ENCODE peak calls at places on chromosomes 2 and 18, in four cellular contexts. V is K562, H is HepG2, Z is GM12878. T is an unnamed sample.
A peak's percentile ranks its signal among the peaks of the same experiment; 100 is the strongest.

GRCh38 chr18:12011962-12012549 is 30.7 kb downstream of the IMPA2 start:
- DNase-seq in Z (no peak), V (no peak), H (no peak), T (no peak)

GRCh38 chr2:136134126-136134525 is 16.2 kb upstream of the CXCR4 start:
- DNase-seq in Z (no peak), V (no peak), H (no peak), T (no peak)

GRCh38 chr2:118046628-118047210 is 32.8 kb upstream of the CCDC93 start:
- DNase-seq in Z (no peak), H (peak; percentile 42), V (peak; percentile 15), T (no peak)

GRCh38 chr2:201507725-201508124 is 56.2 kb downstream of the STRADB start:
- DNase-seq in H (no peak), V (no peak), Z (no peak), T (no peak)

GRCh38 chr2:42914314-42914713 is 121.9 kb upstream of the HAAO start:
- DNase-seq in V (no peak), H (no peak), Z (no peak), T (no peak)

GRCh38 chr2:163794635-163795034 is 58.8 kb upstream of the FIGN start:
- DNase-seq in Z (no peak), H (no peak), V (no peak), T (no peak)

GRCh38 chr2:96138146-96139145 is at the start of gene ASTL:
- DNase-seq in Z (no peak), H (peak; percentile 56), V (peak; percentile 52), T (peak; percentile 92)

GRCh38 chr18:63850636-63851035 is 36.9 kb upstream of the SERPINB2 start:
- DNase-seq in H (no peak), Z (no peak), V (no peak), T (no peak)

GRCh38 chr18:51196811-51197660 is 445 bp downstream of the MEX3C start:
- DNase-seq in V (peak; percentile 39), Z (no peak), H (no peak), T (peak; percentile 30)

GRCh38 chr2:29446852-29447251 is 331.6 kb downstream of the CLIP4 start:
- DNase-seq in V (no peak), Z (no peak), H (no peak), T (no peak)

GRCh38 chr2:148882051-148882450 is 7.0 kb downstream of the KIF5C start:
- DNase-seq in Z (no peak), V (no peak), H (peak; percentile 22), T (no peak)

GRCh38 chr18:79606621-79607331 is 72.8 kb upstream of the CTDP1 start:
- DNase-seq in Z (no peak), V (no peak), H (no peak), T (no peak)

GRCh38 chr2:68125821-68126220 is 31.9 kb upstream of the PNO1 start:
- DNase-seq in Z (no peak), V (no peak), H (no peak), T (no peak)

GRCh38 chr2:176096986-176097819 is 2.4 kb upstream of the HOXD12 start:
- DNase-seq in Z (no peak), H (peak; percentile 64), V (peak; percentile 86), T (peak; percentile 93)

GRCh38 chr2:127103243-127104165 is 3.5 kb downstream of the BIN1 start:
- DNase-seq in Z (no peak), H (no peak), V (no peak), T (peak; percentile 2)

GRCh38 chr18:2978208-2978607 is 34.7 kb downstream of the LPIN2 start:
- DNase-seq in H (no peak), Z (no peak), V (no peak), T (no peak)

GRCh38 chr2:118112771-118113334 is 24.6 kb downstream of the INSIG2 start:
- DNase-seq in V (no peak), H (peak; percentile 52), Z (no peak), T (no peak)

GRCh38 chr2:148899638-148900318 is 24.8 kb downstream of the KIF5C start:
- DNase-seq in V (no peak), H (no peak), Z (no peak), T (no peak)

GRCh38 chr2:112149866-112150435 is 11.8 kb downstream of the FBLN7 start:
- DNase-seq in V (no peak), Z (no peak), H (no peak), T (no peak)

GRCh38 chr2:99336780-99337163 is 417 bp upstream of the EIF5B start:
- DNase-seq in Z (no peak), V (no peak), H (no peak), T (no peak)

GRCh38 chr2:72162574-72162973 is 14.9 kb upstream of the CYP26B1 start:
- DNase-seq in Z (no peak), H (no peak), V (no peak), T (no peak)

GRCh38 chr2:222655406-222655747 is 515 bp downstream of the FARSB start:
- DNase-seq in Z (no peak), H (no peak), V (peak; percentile 18), T (no peak)

GRCh38 chr2:112583497-112584133 is 794 bp upstream of the CHCHD5 start:
- DNase-seq in V (peak; percentile 50), H (peak; percentile 75), Z (no peak), T (no peak)

GRCh38 chr2:169734172-169734847 is 678 bp downstream of the KLHL23 start:
- DNase-seq in Z (no peak), H (no peak), V (peak; percentile 74), T (peak; percentile 55)

GRCh38 chr2:157471078-157471477 is 27.2 kb upstream of the CYTIP start:
- DNase-seq in V (no peak), H (no peak), Z (no peak), T (no peak)

GRCh38 chr2:121297217-121297830 is 12.3 kb upstream of the TFCP2L1 start:
- DNase-seq in H (peak; percentile 41), V (peak; percentile 53), Z (no peak), T (peak; percentile 65)

GRCh38 chr2:112345030-112346027 is 69.9 kb downstream of the ZC3H6 start:
- DNase-seq in H (peak; percentile 20), Z (no peak), V (peak; percentile 17), T (no peak)

GRCh38 chr18:70781860-70782453 is 493.1 kb downstream of the SOCS6 start:
- DNase-seq in H (peak; percentile 27), Z (peak; percentile 15), V (peak; percentile 16), T (peak; percentile 37)

GRCh38 chr2:32485399-32485798 is 128.6 kb downstream of the BIRC6 start:
- DNase-seq in H (no peak), Z (no peak), V (no peak), T (no peak)

GRCh38 chr2:11234309-11234708 is 79.0 kb downstream of the SLC66A3 start:
- DNase-seq in Z (no peak), V (no peak), H (no peak), T (no peak)

GRCh38 chr2:207558106-207558505 is 28.3 kb downstream of the CREB1 start:
- DNase-seq in Z (no peak), V (no peak), H (no peak), T (no peak)

GRCh38 chr2:30481323-30481800 is 34.3 kb downstream of the LCLAT1 start:
- DNase-seq in V (no peak), H (no peak), Z (no peak), T (no peak)

GRCh38 chr2:11495844-11496271 is 29.9 kb upstream of the E2F6 start:
- DNase-seq in Z (no peak), H (no peak), V (no peak), T (peak; percentile 31)

GRCh38 chr2:75641587-75641986 is 5.0 kb upstream of the MRPL19 start:
- DNase-seq in V (no peak), Z (no peak), H (no peak), T (no peak)

GRCh38 chr2:39725401-39725800 is 53.7 kb downstream of the THUMPD2 start:
- DNase-seq in Z (no peak), V (no peak), H (no peak), T (no peak)

GRCh38 chr2:39731546-39731945 is 47.5 kb downstream of the THUMPD2 start:
- DNase-seq in H (no peak), Z (no peak), V (no peak), T (no peak)

GRCh38 chr2:39730276-39730675 is 48.8 kb downstream of the THUMPD2 start:
- DNase-seq in H (no peak), V (no peak), Z (no peak), T (no peak)

GRCh38 chr2:39730685-39731302 is 48.3 kb downstream of the THUMPD2 start:
- DNase-seq in V (peak; percentile 20), Z (no peak), H (peak; percentile 60), T (no peak)

GRCh38 chr2:39728941-39729351 is 50.1 kb downstream of the THUMPD2 start:
- DNase-seq in H (peak; percentile 58), Z (no peak), V (peak; percentile 42), T (peak; percentile 63)
- TF ChIP-seq CREM in H (no peak), Z (no peak), V (no peak), T (no peak)

DNA sequence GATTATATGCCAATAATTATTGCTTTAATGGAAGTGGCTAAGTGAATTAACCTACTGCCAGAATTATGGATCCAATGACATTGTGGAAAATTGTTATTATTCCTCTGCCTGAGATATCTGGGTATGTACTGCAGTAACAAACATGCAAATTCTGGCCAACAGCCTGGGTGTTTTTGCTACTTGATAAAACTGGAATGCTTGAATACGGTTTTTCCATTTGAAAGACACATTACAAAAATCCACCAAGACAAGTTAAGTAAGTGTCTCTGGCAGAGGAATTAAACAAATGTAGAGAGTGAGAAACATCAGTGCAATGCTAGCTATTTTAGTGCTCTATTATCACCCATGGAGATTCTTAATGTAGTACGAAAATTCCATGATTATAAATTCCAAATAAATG is 312.4 kb upstream of the MEIS1 start:
- DNase-seq in H (no peak), V (no peak), Z (no peak), T (no peak)
- TF ChIP-seq CREM in H (no peak), V (no peak), Z (no peak), T (no peak)

GRCh38 chr2:200405599-200406298 is 99.3 kb downstream of the SPATS2L start:
- DNase-seq in H (peak; percentile 99), V (peak; percentile 33), Z (no peak), T (no peak)
- TF ChIP-seq CREM in H (no peak), V (peak; percentile 32), Z (no peak), T (no peak)

DNA sequence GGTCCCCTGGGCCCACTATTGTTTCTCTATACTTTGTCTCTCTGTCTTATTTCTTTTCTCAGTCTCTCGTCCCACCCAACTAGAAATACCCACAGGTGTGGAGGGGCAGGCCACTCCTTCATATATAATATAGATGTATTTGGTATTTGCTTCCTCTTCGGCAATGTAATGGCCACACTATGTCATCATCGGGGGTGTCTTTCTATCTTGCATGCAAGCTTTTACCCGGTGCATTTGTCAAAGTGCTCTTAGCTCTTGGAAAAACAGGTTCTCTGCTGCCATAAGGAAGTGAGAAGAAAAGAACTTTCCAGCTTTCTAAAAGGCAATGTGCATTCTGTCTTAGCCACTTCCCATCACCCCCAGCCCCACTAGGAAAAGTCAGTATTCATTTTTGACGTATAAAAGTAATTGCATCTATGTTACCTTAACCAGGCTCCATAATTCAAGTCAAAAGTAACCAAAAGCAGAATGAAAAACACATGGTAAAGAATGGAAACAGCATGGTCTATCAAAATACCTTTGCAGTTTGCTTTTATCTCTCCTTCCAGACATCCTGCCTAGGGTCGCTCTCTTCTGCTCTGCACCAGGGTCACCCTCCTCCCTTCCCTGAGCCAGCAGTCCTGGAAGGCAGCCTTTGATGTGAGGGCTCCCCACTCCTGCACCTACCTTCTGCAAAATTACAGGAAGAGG is 27.2 kb upstream of the FHL2 start:
- DNase-seq in V (no peak), Z (no peak), H (no peak), T (no peak)
- TF ChIP-seq CREM in V (no peak), Z (no peak), H (no peak), T (no peak)

T was measured in WTC11.